ENCODE peak calls at places on chromosomes 12 and 14, in seven cellular contexts. O is activated naive CD8-positive, alpha-beta T cell treated with anti-CD3 and anti-CD28 coated beads for 36 hours; R is CD4-positive, alpha-beta memory T cell; U is neuronal stem cell; E is T-helper 2 cell; L is NCI-H2029; P is SK-N-SH. B is an unnamed sample.
A peak's percentile ranks its signal among the peaks of the same experiment; 100 is the strongest.

GRCh38 chr12:2453076-2453806 is 341.5 kb upstream of the FKBP4 start:
- DNase-seq in U (no peak), L (no peak), P (no peak), R (no peak), E (no peak), O (no peak), B (no peak)

GRCh38 chr12:66602483-66603143 is 76.3 kb downstream of the GRIP1 start:
- DNase-seq in O (no peak), E (no peak), U (no peak), R (no peak), L (no peak), P (no peak), B (no peak)

GRCh38 chr12:109586385-109587296 is 13.0 kb downstream of the MVK start:
- DNase-seq in E (no peak), U (no peak), O (no peak), P (no peak), R (no peak), L (peak; percentile 87), B (no peak)

GRCh38 chr12:71477046-71477445 is 37.4 kb downstream of the LGR5 start:
- DNase-seq in R (no peak), U (no peak), P (no peak), E (no peak), L (no peak), O (no peak), B (no peak)

GRCh38 chr12:15984097-15984800 is 73.1 kb downstream of the DERA start:
- DNase-seq in O (no peak), E (no peak), L (peak; percentile 83), R (no peak), U (no peak), P (no peak), B (no peak)

GRCh38 chr12:116277393-116278258 is at the start of gene MED13L:
- DNase-seq in L (peak; percentile 80), R (peak; percentile 95), P (peak; percentile 99), E (peak; percentile 80), U (peak; percentile 92), O (peak; percentile 92), B (peak; percentile 96)

GRCh38 chr12:52788876-52789636 is 6.9 kb downstream of the KRT3 start:
- DNase-seq in E (no peak), P (no peak), L (no peak), O (no peak), R (no peak), U (no peak), B (no peak)

GRCh38 chr12:114265036-114265435 is 140.9 kb downstream of the TBX5 start:
- DNase-seq in L (no peak), E (no peak), P (no peak), O (no peak), U (no peak), R (no peak), B (no peak)

GRCh38 chr14:94461526-94462218 is 9.1 kb upstream of the SERPINA11 start:
- DNase-seq in E (no peak), O (no peak), P (no peak), L (no peak), R (no peak), U (no peak), B (no peak)

GRCh38 chr12:40768125-40768864 is 76.1 kb downstream of the CNTN1 start:
- DNase-seq in O (no peak), E (no peak), R (no peak), U (peak; percentile 1), P (no peak), L (no peak), B (no peak)

GRCh38 chr12:42039146-42039545 is 105.5 kb downstream of the GXYLT1 start:
- DNase-seq in L (no peak), E (no peak), R (no peak), U (no peak), P (no peak), O (no peak), B (no peak)

GRCh38 chr12:6135071-6135470 is 10.6 kb upstream of the VWF start:
- DNase-seq in U (no peak), L (no peak), R (no peak), O (no peak), P (no peak), E (no peak), B (no peak)

GRCh38 chr12:117885211-117885610 is 83.6 kb downstream of the KSR2 start:
- DNase-seq in L (no peak), O (no peak), E (no peak), R (no peak), P (no peak), U (no peak), B (no peak)

GRCh38 chr14:86673523-86673969 is 1143.6 kb downstream of the FLRT2 start:
- DNase-seq in E (no peak), O (no peak), P (no peak), R (no peak), L (no peak), U (no peak), B (no peak)

GRCh38 chr12:52427083-52427482 is 7.1 kb downstream of the KRT75 start:
- DNase-seq in O (no peak), L (no peak), R (no peak), E (no peak), P (no peak), U (no peak), B (no peak)

GRCh38 chr12:124094188-124094587 is 121.2 kb downstream of the ZNF664 start:
- DNase-seq in E (no peak), L (peak; percentile 59), U (no peak), O (no peak), R (no peak), P (no peak), B (no peak)

GRCh38 chr12:25960176-25960575 is 1.7 kb downstream of the RASSF8 start:
- DNase-seq in P (peak; percentile 55), L (no peak), E (no peak), R (no peak), O (no peak), U (no peak), B (peak; percentile 14)

B was measured in endothelial cell.